ENCODE peak calls at places on chromosome 3, in four cellular contexts. N, V, Q and X are unnamed samples.

GRCh38 chr3:111534701-111535100 is 7.3 kb upstream of the CD96 start:
- DNase-seq in N (no peak), V (peak), Q (no peak), X (no peak)

GRCh38 chr3:11668243-11669232 is 24.8 kb upstream of the VGLL4 start:
- DNase-seq in Q (peak), V (peak), N (no peak), X (no peak)

GRCh38 chr3:89262561-89262960 is 155.1 kb downstream of the EPHA3 start:
- DNase-seq in Q (no peak), V (no peak), N (peak), X (no peak)

GRCh38 chr3:65402597-65402996 is 636.1 kb downstream of the MAGI1 start:
- DNase-seq in V (peak), N (no peak), Q (peak), X (no peak)

GRCh38 chr3:46612324-46612723 is at the start of gene FAM240A:
- DNase-seq in Q (no peak), V (no peak), N (no peak), X (peak)

GRCh38 chr3:16311960-16312451 is 47.0 kb downstream of the OXNAD1 start:
- DNase-seq in V (no peak), Q (no peak), N (no peak), X (no peak)

GRCh38 chr3:17891139-17891850 is 148.9 kb upstream of the TBC1D5 start:
- DNase-seq in N (no peak), Q (no peak), V (peak), X (no peak)

GRCh38 chr3:55322649-55323048 is 164.5 kb downstream of the WNT5A start:
- DNase-seq in N (no peak), V (no peak), Q (no peak), X (no peak)

GRCh38 chr3:24496529-24497482 is 2.2 kb upstream of the THRB start:
- DNase-seq in N (peak), Q (peak), V (peak), X (no peak)

GRCh38 chr3:151037746-151038145 is 47.7 kb upstream of the MED12L start:
- DNase-seq in N (no peak), V (peak), Q (peak), X (no peak)

GRCh38 chr3:128282392-128283196 is 129.3 kb downstream of the EEFSEC start:
- DNase-seq in V (peak), Q (no peak), N (peak), X (peak)

GRCh38 chr3:120182613-120183524 is 88.6 kb upstream of the GSK3B start:
- DNase-seq in N (no peak), V (peak), Q (peak), X (no peak)

GRCh38 chr3:30915782-30916181 is 21.3 kb upstream of the GADL1 start:
- DNase-seq in Q (no peak), V (no peak), N (no peak), X (no peak)

GRCh38 chr3:81249540-81250029 is 511.9 kb downstream of the GBE1 start:
- DNase-seq in V (peak), Q (peak), N (no peak), X (no peak)

GRCh38 chr3:70065666-70066253 is 66.2 kb downstream of the SAMMSON start:
- DNase-seq in V (no peak), N (no peak), Q (peak), X (no peak)

GRCh38 chr3:188349276-188349962 is 195.5 kb downstream of the LPP start:
- DNase-seq in V (no peak), Q (peak), N (peak), X (no peak)

GRCh38 chr3:186826316-186826977 is 16.1 kb upstream of the ADIPOQ start:
- DNase-seq in V (no peak), N (no peak), Q (peak), X (no peak)

GRCh38 chr3:102215166-102215565 is 219.6 kb upstream of the ZPLD1 start:
- DNase-seq in N (no peak), Q (no peak), V (no peak), X (no peak)

GRCh38 chr3:134327594-134327975 is 46.7 kb downstream of the AMOTL2 start:
- DNase-seq in N (no peak), Q (no peak), V (peak), X (no peak)

GRCh38 chr3:56845505-56845904 is 43.8 kb upstream of the ARHGEF3 start:
- DNase-seq in N (no peak), Q (no peak), V (no peak), X (no peak)

GRCh38 chr3:107660316-107660976 is 137.7 kb downstream of the BBX start:
- DNase-seq in Q (no peak), V (peak), N (no peak), X (no peak)

GRCh38 chr3:27454914-27455313 is 29.3 kb downstream of the SLC4A7 start:
- DNase-seq in V (peak), Q (no peak), N (no peak), X (no peak)

DNA sequence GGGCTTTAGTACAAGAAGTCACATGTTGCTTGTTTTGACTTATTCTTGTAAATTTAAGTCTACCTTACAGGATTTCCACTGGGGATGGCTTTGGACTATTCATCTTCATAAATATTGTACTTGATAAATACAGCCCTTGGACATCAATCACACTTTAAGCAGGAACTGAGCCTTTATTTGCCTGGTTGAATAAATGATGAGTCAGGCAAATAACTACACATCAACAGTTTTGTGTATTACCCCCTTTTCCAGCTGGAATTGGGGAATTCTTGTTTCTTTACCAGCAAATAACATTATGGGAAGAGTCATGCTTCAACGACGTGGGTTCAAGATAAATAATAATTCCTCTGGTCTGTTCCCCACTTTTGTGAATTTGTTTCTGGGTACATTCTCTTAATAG is 286.0 kb downstream of the CNTN3 start:
- DNase-seq in Q (no peak), N (no peak), V (no peak), X (no peak)
- H3K56ac ChIP-seq in Q (no peak), N (no peak), V (no peak), X (no peak)

DNA sequence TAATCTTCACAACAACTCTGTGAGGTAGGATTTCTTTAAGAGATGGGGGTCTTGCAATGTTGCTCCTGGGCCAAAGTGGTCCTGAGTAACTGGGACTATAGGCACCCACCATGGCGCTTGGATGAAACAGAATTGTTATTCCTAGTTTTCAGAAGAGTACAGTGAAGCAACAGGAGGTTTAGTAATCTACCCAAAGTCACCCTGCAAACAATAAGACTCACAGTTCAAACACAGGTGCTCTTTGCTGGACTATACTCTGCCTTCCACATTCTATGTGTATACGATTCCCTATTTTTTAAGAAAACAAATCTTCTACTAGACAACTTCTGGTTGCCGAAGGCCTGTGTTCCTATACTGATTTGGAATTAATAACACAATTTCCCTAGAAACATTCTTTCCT is 8.1 kb downstream of the C3orf70 start:
- DNase-seq in Q (no peak), V (no peak), N (no peak), X (no peak)
- H3K56ac ChIP-seq in Q (no peak), V (no peak), N (no peak), X (no peak)

GRCh38 chr3:50246517-50246954 is 10.5 kb downstream of the GNAI2 start:
- DNase-seq in Q (peak), N (peak), V (peak), X (no peak)

GRCh38 chr3:50243552-50243895 is 7.5 kb downstream of the GNAI2 start:
- DNase-seq in Q (no peak), V (no peak), N (no peak), X (no peak)

GRCh38 chr3:50242778-50243551 is 7.0 kb downstream of the GNAI2 start:
- DNase-seq in N (no peak), Q (no peak), V (peak), X (no peak)

GRCh38 chr3:50245831-50246516 is 10.0 kb downstream of the GNAI2 start:
- DNase-seq in Q (peak), V (peak), N (peak), X (no peak)

DNA sequence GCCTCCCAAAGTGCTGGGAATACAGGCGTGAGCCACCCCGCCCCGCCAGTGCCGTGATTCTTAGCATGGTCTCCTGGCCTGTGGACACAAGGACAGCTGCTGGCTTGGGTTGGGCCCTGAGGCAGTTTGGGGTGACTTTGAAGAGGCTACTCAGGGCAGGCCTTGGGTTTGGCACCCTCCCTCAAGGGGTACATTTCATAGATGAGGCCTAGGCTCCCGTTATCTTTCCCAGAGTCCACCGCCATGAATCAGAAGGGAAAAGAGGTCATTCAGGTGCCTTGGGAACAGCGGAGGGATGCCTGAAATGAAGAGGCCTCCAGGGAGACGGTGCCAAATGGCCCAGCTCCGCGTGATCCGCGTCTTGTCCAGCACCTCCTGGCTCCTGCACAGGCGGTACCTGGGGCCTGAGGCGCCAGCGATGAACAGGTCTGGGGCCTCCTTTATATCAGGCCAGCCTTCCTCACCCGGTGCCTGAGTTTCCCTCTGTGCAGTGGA is 9.3 kb downstream of the GNAI2 start:
- DNase-seq in V (no peak), N (no peak), Q (no peak), X (peak)
- H3K56ac ChIP-seq in V (peak), N (no peak), Q (peak), X (no peak)

GRCh38 chr3:160094562-160094961 is 105.9 kb downstream of the IL12A start:
- DNase-seq in Q (no peak), V (no peak), N (no peak), X (no peak)

GRCh38 chr3:160090653-160091052 is 102.0 kb downstream of the IL12A start:
- DNase-seq in N (no peak), V (no peak), Q (no peak), X (no peak)

GRCh38 chr3:160088492-160089137 is 100.0 kb downstream of the IL12A start:
- DNase-seq in Q (no peak), N (no peak), V (no peak), X (no peak)

GRCh38 chr3:160091441-160091840 is 102.8 kb downstream of the IL12A start:
- DNase-seq in V (no peak), Q (no peak), N (no peak), X (no peak)

DNA sequence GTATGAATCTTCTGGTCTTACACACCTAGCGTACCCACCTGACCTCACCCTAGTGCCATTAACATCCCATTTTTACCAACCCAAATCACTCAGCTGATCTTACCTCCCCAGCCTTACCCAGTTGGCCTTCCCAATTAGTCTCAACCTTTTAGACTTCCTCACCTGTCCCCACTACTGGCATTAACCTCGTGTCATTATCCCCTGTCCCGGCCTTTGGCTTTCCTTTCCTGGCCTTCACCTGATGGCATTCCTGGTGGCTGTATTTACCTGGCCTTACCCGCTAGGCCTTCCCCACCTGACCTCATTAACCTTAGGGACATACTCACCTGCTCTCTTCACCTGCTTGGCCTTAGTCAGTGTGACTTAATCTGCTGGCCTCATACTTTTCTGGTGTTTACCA is 104.1 kb downstream of the IL12A start:
- DNase-seq in N (no peak), V (no peak), Q (no peak), X (no peak)
- H3K56ac ChIP-seq in N (no peak), V (no peak), Q (no peak), X (no peak)

DNA sequence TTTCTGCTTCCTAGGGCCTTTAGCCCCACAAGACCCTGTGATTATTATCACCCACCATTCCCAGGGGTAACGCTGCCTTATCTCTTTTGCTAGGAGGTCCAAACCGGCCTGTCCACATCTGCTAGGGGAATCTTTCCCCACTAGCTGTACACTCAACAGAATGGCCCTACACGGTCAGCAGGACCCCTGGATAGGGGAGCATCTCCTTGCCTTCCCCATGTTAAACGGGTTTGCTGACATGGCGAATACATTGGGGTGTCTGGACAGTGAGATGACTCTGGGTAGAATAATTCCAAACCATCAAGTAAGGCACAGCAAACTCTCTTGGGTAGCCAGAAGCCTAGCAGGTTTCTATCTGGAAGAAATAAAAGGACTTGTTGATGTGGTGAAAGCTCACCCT is 702 bp downstream of the TRAIP start:
- DNase-seq in N (no peak), Q (no peak), V (no peak), X (no peak)
- H3K56ac ChIP-seq in N (no peak), Q (peak), V (no peak), X (no peak)

GRCh38 chr3:195075941-195076875 is 194.8 kb downstream of the XXYLT1 start:
- DNase-seq in Q (no peak), N (no peak), V (no peak), X (no peak)

GRCh38 chr3:195075199-195075940 is 195.6 kb downstream of the XXYLT1 start:
- DNase-seq in V (peak), N (no peak), Q (no peak), X (no peak)

GRCh38 chr3:195072916-195073564 is 197.9 kb downstream of the XXYLT1 start:
- DNase-seq in V (no peak), N (no peak), Q (no peak), X (no peak)

GRCh38 chr3:195071916-195072820 is 198.8 kb downstream of the XXYLT1 start:
- DNase-seq in V (no peak), Q (no peak), N (no peak), X (no peak)

DNA sequence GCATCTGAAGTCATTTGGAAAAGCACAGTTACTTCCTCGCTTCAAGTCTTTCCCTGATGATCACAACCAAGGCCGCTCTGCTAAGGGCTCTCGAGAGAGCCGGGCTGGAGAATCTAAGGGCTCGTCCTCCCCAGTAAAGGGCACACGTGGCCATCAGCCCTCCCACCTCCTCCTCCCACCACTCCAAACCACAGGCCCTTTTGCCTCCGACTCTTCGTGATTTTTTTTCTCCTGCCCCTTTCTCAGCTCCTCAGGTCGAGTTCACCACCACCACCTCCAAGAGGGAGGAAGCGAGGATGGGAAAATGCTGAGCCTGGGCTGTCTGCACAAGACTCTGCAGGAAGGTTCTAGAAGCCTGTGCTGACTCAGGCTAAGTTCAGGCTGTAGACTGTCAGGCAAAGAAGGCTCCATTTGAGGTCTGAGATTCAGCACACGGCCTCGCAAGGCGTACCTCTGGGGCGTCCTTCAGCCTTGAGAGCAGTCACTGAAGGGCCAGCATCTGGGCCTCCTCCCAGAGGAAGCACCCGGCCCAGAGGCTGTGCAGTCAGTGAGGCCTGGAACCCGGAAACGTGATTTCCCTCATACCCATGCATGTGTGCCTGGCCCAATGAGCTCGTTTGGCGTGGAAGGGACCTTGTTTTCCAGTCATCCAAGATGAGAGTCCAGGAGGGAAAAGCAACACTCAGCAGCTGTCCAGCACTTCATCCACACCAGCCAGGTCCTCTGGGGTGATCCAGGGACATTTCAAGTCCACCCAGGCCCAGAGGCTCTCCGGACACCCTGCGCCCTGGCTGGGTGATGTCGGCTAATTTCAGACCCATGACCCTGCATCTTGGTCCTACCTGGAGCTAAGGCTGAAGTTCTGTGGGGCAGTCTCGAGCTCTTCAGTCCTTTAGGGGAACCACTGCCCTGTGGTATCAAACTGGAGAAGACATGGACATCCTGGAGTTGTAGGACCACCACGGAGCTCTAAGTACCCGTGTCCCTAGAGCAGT is 196.8 kb downstream of the XXYLT1 start:
- DNase-seq in V (no peak), Q (no peak), N (no peak), X (no peak)
- H3K56ac ChIP-seq in V (no peak), Q (peak), N (no peak), X (no peak)